ENCODE peak calls at places on chromosomes 3 and 15, in eight cellular contexts. D is tibial artery; H is ovary; Z is psoas muscle; O is mesenchymal stem cell; T is neural progenitor cell; V is CD8-positive, alpha-beta T cell; Y is H9. N is an unnamed sample.
A peak's percentile ranks its signal among the peaks of the same experiment; 100 is the strongest.

GRCh38 chr15:55530861-55531313 is 22.9 kb upstream of the DNAAF4 start:
- DNase-seq in D (no peak), H (no peak), Z (no peak), O (peak; percentile 29), T (no peak), V (no peak), Y (no peak), N (no peak)

GRCh38 chr15:60656491-60657284 is 177.7 kb upstream of the ICE2 start:
- DNase-seq in D (no peak), H (no peak), Z (no peak), O (peak; percentile 16), T (no peak), V (no peak), Y (no peak), N (no peak)

GRCh38 chr3:126351086-126351770 is 6.0 kb downstream of the KLF15 start:
- DNase-seq in D (peak; percentile 63), H (peak; percentile 14), Z (peak; percentile 42), O (no peak), T (no peak), V (no peak), Y (no peak), N (no peak)

GRCh38 chr3:33722186-33722585 is 4.1 kb upstream of the CLASP2 start:
- DNase-seq in D (no peak), H (no peak), Z (no peak), O (peak; percentile 38), T (no peak), V (no peak), Y (no peak), N (no peak)

GRCh38 chr3:197847866-197848401 is 56.9 kb downstream of the LRCH3 start:
- DNase-seq in D (no peak), H (no peak), Z (no peak), O (peak; percentile 76), T (no peak), V (no peak), Y (no peak), N (no peak)

GRCh38 chr3:102180291-102180931 is 254.4 kb upstream of the ZPLD1 start:
- DNase-seq in D (no peak), H (no peak), Z (no peak), O (peak; percentile 94), T (no peak), V (no peak), Y (no peak), N (no peak)

GRCh38 chr15:101781927-101782326 is 21.4 kb upstream of the OR4F6 start:
- DNase-seq in D (no peak), H (no peak), Z (no peak), O (no peak), T (peak; percentile 36), V (no peak), Y (peak; percentile 77), N (no peak)

GRCh38 chr15:58115692-58116091 is 22.5 kb upstream of the AQP9 start:
- DNase-seq in D (no peak), H (no peak), Z (no peak), O (peak; percentile 1), T (peak; percentile 7), V (no peak), Y (no peak), N (no peak)

GRCh38 chr3:18369561-18370185 is 55.5 kb downstream of the SATB1 start:
- DNase-seq in D (no peak), H (no peak), Z (no peak), O (no peak), T (no peak), V (no peak), Y (no peak), N (no peak)

GRCh38 chr15:101498076-101498730 is 8.7 kb upstream of the PCSK6 start:
- DNase-seq in D (no peak), H (no peak), Z (peak; percentile 39), O (no peak), T (no peak), V (no peak), Y (no peak), N (no peak)

GRCh38 chr15:92413511-92413910 is 19.8 kb downstream of the ST8SIA2 start:
- DNase-seq in D (no peak), H (no peak), Z (no peak), O (no peak), T (peak; percentile 94), V (no peak), Y (no peak), N (no peak)

GRCh38 chr15:89444855-89445254 is 51.5 kb downstream of the RHCG start:
- DNase-seq in D (no peak), H (no peak), Z (no peak), O (no peak), T (peak; percentile 65), V (no peak), Y (no peak), N (no peak)

GRCh38 chr15:29874977-29875376 is 52.7 kb upstream of the TJP1 start:
- DNase-seq in D (no peak), H (no peak), Z (no peak), O (no peak), T (no peak), V (no peak), Y (no peak), N (no peak)

GRCh38 chr15:74832826-74833225 is 6.4 kb downstream of the CPLX3 start:
- DNase-seq in D (no peak), H (no peak), Z (no peak), O (no peak), T (no peak), V (no peak), Y (no peak), N (no peak)

GRCh38 chr15:64979252-64979710 is 10.4 kb downstream of the SPG21 start:
- DNase-seq in D (no peak), H (no peak), Z (no peak), O (no peak), T (peak; percentile 62), V (no peak), Y (peak; percentile 38), N (no peak)

GRCh38 chr3:194189243-194189791 is 53.4 kb downstream of the HES1 start:
- DNase-seq in D (no peak), H (no peak), Z (no peak), O (peak; percentile 49), T (no peak), V (no peak), Y (no peak), N (no peak)

GRCh38 chr3:152355744-152356665 is 87.3 kb downstream of the MBNL1 start:
- DNase-seq in D (no peak), H (no peak), Z (peak; percentile 38), O (no peak), T (no peak), V (no peak), Y (no peak), N (no peak)

GRCh38 chr15:74621936-74622335 is 6.3 kb downstream of the CLK3 start:
- DNase-seq in D (no peak), H (no peak), Z (no peak), O (no peak), T (peak; percentile 54), V (no peak), Y (peak; percentile 84), N (no peak)

GRCh38 chr3:46844851-46845250 is 18.4 kb downstream of the MYL3 start:
- DNase-seq in D (no peak), H (no peak), Z (peak; percentile 34), O (no peak), T (peak; percentile 44), V (no peak), Y (no peak), N (peak; percentile 11)

GRCh38 chr3:46843508-46843907 is 19.7 kb downstream of the MYL3 start:
- DNase-seq in D (no peak), H (no peak), Z (no peak), O (no peak), T (no peak), V (no peak), Y (no peak), N (no peak)

GRCh38 chr3:46838301-46838700 is 24.9 kb downstream of the MYL3 start:
- DNase-seq in D (no peak), H (no peak), Z (no peak), O (no peak), T (no peak), V (no peak), Y (no peak), N (no peak)

GRCh38 chr3:46844397-46844796 is 18.8 kb downstream of the MYL3 start:
- DNase-seq in D (no peak), H (no peak), Z (peak; percentile 42), O (no peak), T (no peak), V (no peak), Y (no peak), N (no peak)

GRCh38 chr3:46840491-46840890 is 22.8 kb downstream of the MYL3 start:
- DNase-seq in D (no peak), H (no peak), Z (no peak), O (no peak), T (no peak), V (no peak), Y (no peak), N (no peak)
- H3K9me3 ChIP-seq in D (peaks cover 21% of the 10 kb centered on the region), H (no peaks in the 10 kb centered on the region), Z (peaks cover 15% of the 10 kb centered on the region), O (peaks cover 48% of the 10 kb centered on the region), T (peaks cover 18% of the 10 kb centered on the region), V (peaks cover 13% of the 10 kb centered on the region), Y (peaks cover 6% of the 10 kb centered on the region), N (peaks cover 43% of the 10 kb centered on the region)

GRCh38 chr15:78880242-78880533 is 7.5 kb downstream of the MORF4L1 start:
- DNase-seq in D (no peak), H (no peak), Z (no peak), O (peak; percentile 74), T (no peak), V (no peak), Y (no peak), N (no peak)
- H3K4me1 ChIP-seq in D (peaks cover 61% of the 10 kb centered on the region), H (peaks cover 12% of the 10 kb centered on the region), Z (peaks cover 69% of the 10 kb centered on the region), O (peaks cover 11% of the 10 kb centered on the region), T (peaks cover 48% of the 10 kb centered on the region), V (peaks cover 74% of the 10 kb centered on the region), Y (no peaks in the 10 kb centered on the region), N (peaks cover 100% of the 10 kb centered on the region)

GRCh38 chr15:22231603-22232002 is 151.3 kb downstream of the OR4M2 start:
- DNase-seq in D (no peak), H (no peak), Z (no peak), O (no peak), T (no peak), V (no peak), Y (no peak), N (peak; percentile 36)
- H3K9me3 ChIP-seq in D (peaks cover 9% of the 10 kb centered on the region), H (no peaks in the 10 kb centered on the region), Z (peaks cover 3% of the 10 kb centered on the region), O (no peaks in the 10 kb centered on the region), T (peaks cover 54% of the 10 kb centered on the region), V (no peaks in the 10 kb centered on the region), Y (peaks cover 96% of the 10 kb centered on the region), N (no peaks in the 10 kb centered on the region)

GRCh38 chr15:35305031-35305555 is 220.0 kb upstream of the NANOGP8 start:
- DNase-seq in D (no peak), H (no peak), Z (no peak), O (peak; percentile 14), T (no peak), V (no peak), Y (no peak), N (no peak)
- H3K4me1 ChIP-seq in D (peaks cover 10% of the 10 kb centered on the region), H (peaks cover 7% of the 10 kb centered on the region), Z (peaks cover 8% of the 10 kb centered on the region), O (no peaks in the 10 kb centered on the region), T (peaks cover 13% of the 10 kb centered on the region), V (no peaks in the 10 kb centered on the region), Y (no peaks in the 10 kb centered on the region), N (peaks cover 36% of the 10 kb centered on the region)

GRCh38 chr3:36505393-36505792 is 125.1 kb downstream of the STAC start:
- DNase-seq in D (no peak), H (no peak), Z (no peak), O (no peak), T (no peak), V (no peak), Y (no peak), N (no peak)
- H3K9me3 ChIP-seq in D (no peaks in the 10 kb centered on the region), H (no peaks in the 10 kb centered on the region), Z (no peaks in the 10 kb centered on the region), O (peaks cover 5% of the 10 kb centered on the region), T (no peaks in the 10 kb centered on the region), V (no peaks in the 10 kb centered on the region), Y (no peaks in the 10 kb centered on the region), N (no peaks in the 10 kb centered on the region)

N was measured in heart right ventricle.